ENCODE peak calls at places on chromosome 18, in four cellular contexts. J, U, I and C are unnamed samples.
A peak's percentile ranks its signal among the peaks of the same experiment; 100 is the strongest.

GRCh38 chr18:34085140-34085739 is 139.5 kb downstream of the NOL4 start:
- DNase-seq in J (no peak), I (no peak), U (no peak), C (no peak)

GRCh38 chr18:55334875-55335274 is 253.1 kb downstream of the TCF4 start:
- DNase-seq in J (no peak), U (no peak), I (no peak), C (peak; percentile 41)

GRCh38 chr18:74613390-74613789 is 15.7 kb downstream of the ZNF407 start:
- DNase-seq in J (no peak), U (no peak), I (no peak), C (no peak)

GRCh38 chr18:76384114-76384790 is 110.8 kb downstream of the ZNF516 start:
- DNase-seq in U (no peak), I (no peak), J (no peak), C (no peak)

GRCh38 chr18:42654561-42654960 is 460.9 kb downstream of the RIT2 start:
- DNase-seq in I (no peak), U (no peak), J (no peak), C (no peak)

GRCh38 chr18:33828949-33829348 is 250.9 kb downstream of the ASXL3 start:
- DNase-seq in U (no peak), J (no peak), I (no peak), C (no peak)

GRCh38 chr18:9000736-9001135 is 101.8 kb upstream of the NDUFV2 start:
- DNase-seq in U (no peak), I (no peak), J (no peak), C (peak; percentile 38)

GRCh38 chr18:75173125-75173432 is 35.9 kb downstream of the PTGR3 start:
- DNase-seq in I (no peak), U (no peak), J (no peak), C (no peak)

GRCh38 chr18:68431111-68431921 is 283.6 kb downstream of the TMX3 start:
- DNase-seq in U (no peak), I (no peak), J (no peak), C (no peak)

GRCh38 chr18:74230922-74231714 is 60.6 kb downstream of the CYB5A start:
- DNase-seq in U (no peak), J (no peak), I (peak; percentile 41), C (no peak)

GRCh38 chr18:50115095-50115494 is 79.9 kb downstream of the MYO5B start:
- DNase-seq in J (no peak), I (no peak), U (no peak), C (no peak)

GRCh38 chr18:76984193-76985155 is 148.1 kb downstream of the MBP start:
- DNase-seq in I (no peak), U (no peak), J (no peak), C (no peak)

GRCh38 chr18:73283032-73283431 is 415.2 kb upstream of the NETO1 start:
- DNase-seq in I (no peak), J (no peak), U (no peak), C (peak; percentile 36)

GRCh38 chr18:22639026-22639463 is 221.3 kb upstream of the CTAGE1 start:
- DNase-seq in U (no peak), I (no peak), J (peak; percentile 86), C (peak; percentile 79)

GRCh38 chr18:3384664-3385189 is 65.2 kb upstream of the TGIF1 start:
- DNase-seq in U (no peak), I (no peak), J (no peak), C (no peak)

GRCh38 chr18:809985-810642 is 1.9 kb downstream of the YES1 start:
- DNase-seq in U (no peak), I (no peak), J (no peak), C (no peak)

GRCh38 chr18:66668706-66669105 is 64.8 kb upstream of the CDH19 start:
- DNase-seq in U (no peak), I (no peak), J (no peak), C (no peak)

GRCh38 chr18:75393721-75394120 is 33.8 kb downstream of the SMIM21 start:
- DNase-seq in J (peak; percentile 16), U (no peak), I (no peak), C (peak; percentile 37)

GRCh38 chr18:48541747-48542108 is 2.9 kb downstream of the CTIF start:
- DNase-seq in I (no peak), J (no peak), U (no peak), C (no peak)

DNA sequence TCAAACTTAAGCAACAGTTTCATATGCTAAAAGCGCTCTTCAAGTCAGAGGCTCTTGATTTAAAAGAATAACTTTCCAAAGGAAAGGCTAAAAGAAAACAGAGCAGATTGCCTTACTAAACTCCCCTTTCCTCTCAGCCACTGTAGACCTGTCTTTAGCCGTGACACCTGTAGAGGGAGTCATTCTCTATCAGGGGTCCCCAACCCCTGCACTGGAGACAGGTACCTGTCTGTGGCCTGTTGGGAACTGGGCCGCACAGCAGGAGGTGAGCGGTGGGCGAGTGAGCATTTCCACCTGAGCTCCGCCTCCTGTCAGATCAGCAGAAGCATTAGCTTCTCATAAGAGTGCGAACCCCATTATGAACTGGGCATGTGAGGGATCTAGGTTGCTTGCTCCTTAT is 9.6 kb downstream of the SLC14A1 start:
- DNase-seq in U (no peak), I (no peak), J (no peak), C (no peak)
- TF ChIP-seq CTCF in U (no peak), I (no peak), J (no peak), C (no peak)

GRCh38 chr18:52667388-52667787 is 327.4 kb downstream of the DCC start:
- DNase-seq in I (no peak), U (no peak), J (no peak), C (no peak)

DNA sequence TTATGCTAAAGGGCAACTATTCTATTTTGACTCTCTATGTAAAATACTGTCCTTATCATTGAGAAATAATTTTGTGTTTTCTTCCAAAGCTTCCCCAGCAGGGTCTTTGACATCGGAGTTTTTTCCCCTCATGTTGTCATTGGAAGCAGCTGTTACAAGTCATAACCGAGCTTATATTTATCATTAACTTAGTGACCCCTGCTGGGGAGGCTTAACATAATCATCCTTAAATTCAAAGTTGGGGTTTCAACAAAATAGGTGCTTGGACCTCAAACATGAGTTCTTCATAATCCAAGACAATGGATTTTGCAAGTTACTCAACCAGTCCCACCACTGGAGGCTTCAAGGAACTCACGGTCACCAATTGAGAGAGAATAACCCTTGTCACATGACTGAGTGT is 330.9 kb downstream of the DCC start:
- DNase-seq in U (no peak), J (no peak), I (peak; percentile 2), C (no peak)
- TF ChIP-seq CTCF in U (no peak), J (no peak), I (no peak), C (no peak)

DNA sequence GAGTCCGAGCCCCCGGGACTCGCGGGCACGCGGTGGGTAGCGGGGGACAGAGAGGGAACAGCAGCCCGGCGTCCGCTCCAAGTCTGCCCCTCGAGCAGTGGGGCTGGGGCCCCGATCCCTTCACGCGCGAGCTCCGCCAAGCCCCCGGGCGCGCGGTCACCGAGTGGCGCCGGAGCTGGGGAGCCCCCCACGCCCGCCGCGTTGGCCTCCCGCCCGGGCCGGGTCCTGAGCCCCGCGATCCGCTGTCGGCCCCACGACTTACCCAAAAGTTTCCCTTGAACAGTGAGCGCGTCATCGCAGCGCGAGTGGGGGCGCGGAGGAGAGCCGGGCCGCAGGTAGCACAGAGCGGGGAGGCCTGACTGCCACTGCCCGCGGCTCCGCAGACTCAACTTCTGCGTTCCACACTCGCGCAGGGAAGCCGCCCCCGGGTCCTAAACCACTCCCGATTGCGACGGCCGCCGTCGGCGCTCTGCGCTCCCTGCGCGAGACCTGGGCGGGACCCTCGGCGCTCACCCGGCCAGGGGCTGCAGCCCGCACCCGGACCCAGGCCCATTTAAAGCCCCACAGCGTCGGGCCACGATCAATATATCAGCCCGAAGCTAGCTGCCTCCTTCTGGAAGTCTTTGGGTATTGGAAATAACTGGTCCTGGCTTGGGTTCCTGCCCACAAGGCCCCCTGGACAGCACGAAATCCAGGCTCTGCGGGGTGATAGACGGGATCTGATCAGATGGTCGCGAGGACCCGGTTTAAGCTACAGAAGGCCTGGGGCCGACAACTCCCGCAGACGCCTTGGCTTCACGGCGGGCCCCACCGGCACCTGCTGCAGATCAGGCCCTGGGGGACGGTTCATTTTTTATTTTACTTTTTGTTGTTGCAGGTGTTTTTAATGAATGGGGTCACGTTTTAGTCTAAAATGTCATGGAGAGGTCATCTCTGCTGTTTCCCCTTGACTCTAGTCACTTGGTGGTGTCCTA is at the start of gene PSTPIP2:
- DNase-seq in I (peak; percentile 61), U (peak; percentile 77), J (no peak), C (peak; percentile 89)
- TF ChIP-seq CTCF in I (no peak), U (no peak), J (peak; percentile 3), C (no peak)

DNA sequence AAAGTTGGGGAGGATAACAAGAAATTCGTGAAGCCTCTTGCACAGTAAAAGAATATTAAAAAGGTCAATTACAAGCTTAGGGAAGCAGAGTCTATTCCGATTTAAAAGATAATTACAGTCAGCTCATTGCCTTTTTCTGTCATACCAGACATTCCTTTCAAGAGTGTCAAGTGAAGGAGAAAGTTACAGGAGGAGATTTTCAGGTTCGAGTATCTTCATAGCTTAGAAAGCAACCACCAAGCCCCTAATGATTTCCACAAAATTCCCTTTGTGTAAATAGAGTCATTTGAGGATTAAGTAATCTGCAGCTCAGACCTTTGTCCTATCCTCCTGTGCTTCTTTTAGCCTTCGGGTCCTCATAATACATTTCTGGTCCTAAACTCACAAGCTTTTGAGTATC is 414.9 kb downstream of the CDH2 start:
- DNase-seq in U (no peak), I (no peak), J (no peak), C (no peak)
- TF ChIP-seq CTCF in U (no peak), I (no peak), J (no peak), C (no peak)

GRCh38 chr18:78977627-78978271 is 1.9 kb upstream of the SALL3 start:
- DNase-seq in U (peak; percentile 51), I (no peak), J (no peak), C (no peak)
- TF ChIP-seq CTCF in U (no peak), I (no peak), J (no peak), C (no peak)

DNA sequence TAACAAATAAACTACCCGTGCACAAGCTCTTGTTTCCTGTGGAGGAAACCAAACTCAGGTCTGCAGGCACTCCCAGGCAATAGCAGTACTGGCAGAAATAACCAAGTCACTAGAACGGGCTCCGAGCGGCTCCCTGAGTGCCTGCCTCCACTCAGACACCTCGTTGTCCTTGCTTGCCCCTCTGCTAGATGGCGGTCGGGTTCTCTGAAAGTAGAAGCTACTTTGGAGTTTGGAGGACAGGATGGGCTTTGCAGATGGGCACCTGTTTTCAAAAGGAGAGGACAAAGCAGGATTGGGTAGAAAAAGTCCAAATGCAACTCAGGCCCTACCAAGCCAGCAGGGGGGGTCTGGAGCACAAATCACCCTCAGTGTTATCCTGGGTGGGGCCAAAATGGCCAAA is 136.4 kb downstream of the LRRC30 start:
- DNase-seq in J (no peak), I (no peak), U (no peak), C (no peak)
- TF ChIP-seq CTCF in J (no peak), I (no peak), U (no peak), C (no peak)

DNA sequence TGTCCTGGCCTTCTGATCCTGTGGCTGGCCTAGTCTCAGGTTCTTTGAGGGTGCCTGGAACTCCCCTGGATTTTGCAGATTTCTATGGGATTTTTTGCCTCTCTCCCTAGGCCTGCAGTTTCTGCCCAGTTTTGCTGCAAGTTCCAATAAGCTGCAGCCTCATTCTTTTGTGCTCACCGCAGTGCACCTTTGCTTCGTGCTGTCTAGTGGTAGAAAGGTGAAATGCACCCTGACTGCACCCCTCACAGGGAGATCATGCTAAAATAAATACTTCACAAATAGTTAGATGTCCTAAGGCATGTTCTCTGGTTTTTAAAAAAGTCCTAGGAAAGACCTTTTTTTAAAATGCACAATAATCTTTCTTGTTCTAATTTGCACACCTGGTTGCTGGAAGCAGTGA is 72.5 kb downstream of the GNAL start:
- DNase-seq in J (no peak), I (no peak), U (no peak), C (no peak)
- TF ChIP-seq CTCF in J (no peak), I (peak; percentile 61), U (peak; percentile 38), C (no peak)

GRCh38 chr18:13165636-13166423 is 52.7 kb upstream of the LDLRAD4 start:
- DNase-seq in U (no peak), J (no peak), I (no peak), C (no peak)
- TF ChIP-seq CTCF in U (no peak), J (no peak), I (no peak), C (no peak)

GRCh38 chr18:2134364-2134763 is 436.9 kb downstream of the METTL4 start:
- DNase-seq in J (no peak), U (no peak), I (no peak), C (no peak)
- TF ChIP-seq CTCF in J (no peak), U (no peak), I (no peak), C (no peak)